ENCODE peak calls at places on chromosomes 2 and 18, in nine cellular contexts. One of them, this sample, is unnamed.

GRCh38 chr2:212237350-212238095 is 301.1 kb downstream of the ERBB4 start:
- DNase-seq in nephron progenitor cell: peak
- DNase-seq in AG04450: no peak
- DNase-seq in DMS153: no peak
- DNase-seq in activated CD8-positive, alpha-beta T cell treated with anti-CD3 and anti-CD28 coated beads, Interleukin-2, amount 10 ng/mL, durations not matched to agents 7 days and 5 days: no peak
- DNase-seq in uterus: no peak
- DNase-seq in NCI-H460: no peak
- DNase-seq in iris pigment epithelial cell: no peak
- DNase-seq in HEK293T: no peak
- DNase-seq in this sample: no peak

GRCh38 chr18:41206341-41206740 is 748.7 kb upstream of the PIK3C3 start:
- DNase-seq in NCI-H460: no peak
- DNase-seq in iris pigment epithelial cell: no peak
- DNase-seq in DMS153: no peak
- DNase-seq in AG04450: no peak
- DNase-seq in HEK293T: no peak
- DNase-seq in nephron progenitor cell: no peak
- DNase-seq in activated CD8-positive, alpha-beta T cell treated with anti-CD3 and anti-CD28 coated beads, Interleukin-2, amount 10 ng/mL, durations not matched to agents 7 days and 5 days: no peak
- DNase-seq in uterus: no peak
- DNase-seq in this sample: no peak

GRCh38 chr2:174704061-174704460 is 60.2 kb downstream of the CHRNA1 start:
- DNase-seq in activated CD8-positive, alpha-beta T cell treated with anti-CD3 and anti-CD28 coated beads, Interleukin-2, amount 10 ng/mL, durations not matched to agents 7 days and 5 days: no peak
- DNase-seq in uterus: no peak
- DNase-seq in HEK293T: no peak
- DNase-seq in nephron progenitor cell: no peak
- DNase-seq in DMS153: no peak
- DNase-seq in iris pigment epithelial cell: no peak
- DNase-seq in AG04450: no peak
- DNase-seq in NCI-H460: no peak
- DNase-seq in this sample: no peak

GRCh38 chr18:59420244-59420643 is 61.2 kb upstream of the LMAN1 start:
- DNase-seq in uterus: no peak
- DNase-seq in NCI-H460: no peak
- DNase-seq in HEK293T: no peak
- DNase-seq in activated CD8-positive, alpha-beta T cell treated with anti-CD3 and anti-CD28 coated beads, Interleukin-2, amount 10 ng/mL, durations not matched to agents 7 days and 5 days: no peak
- DNase-seq in DMS153: no peak
- DNase-seq in AG04450: no peak
- DNase-seq in iris pigment epithelial cell: no peak
- DNase-seq in nephron progenitor cell: no peak
- DNase-seq in this sample: no peak

GRCh38 chr2:43123486-43123885 is 102.9 kb downstream of the ZFP36L2 start:
- DNase-seq in NCI-H460: no peak
- DNase-seq in AG04450: no peak
- DNase-seq in HEK293T: no peak
- DNase-seq in DMS153: no peak
- DNase-seq in nephron progenitor cell: no peak
- DNase-seq in activated CD8-positive, alpha-beta T cell treated with anti-CD3 and anti-CD28 coated beads, Interleukin-2, amount 10 ng/mL, durations not matched to agents 7 days and 5 days: no peak
- DNase-seq in uterus: no peak
- DNase-seq in iris pigment epithelial cell: no peak
- DNase-seq in this sample: no peak

GRCh38 chr2:46634905-46635304 is 155.5 kb downstream of the TMEM247 start:
- DNase-seq in HEK293T: no peak
- DNase-seq in nephron progenitor cell: no peak
- DNase-seq in activated CD8-positive, alpha-beta T cell treated with anti-CD3 and anti-CD28 coated beads, Interleukin-2, amount 10 ng/mL, durations not matched to agents 7 days and 5 days: no peak
- DNase-seq in DMS153: no peak
- DNase-seq in uterus: no peak
- DNase-seq in NCI-H460: no peak
- DNase-seq in AG04450: no peak
- DNase-seq in iris pigment epithelial cell: no peak
- DNase-seq in this sample: no peak

GRCh38 chr2:12177052-12177994 is 430.9 kb downstream of the LPIN1 start:
- DNase-seq in HEK293T: peak
- DNase-seq in AG04450: no peak
- DNase-seq in nephron progenitor cell: no peak
- DNase-seq in NCI-H460: no peak
- DNase-seq in iris pigment epithelial cell: peak
- DNase-seq in uterus: peak
- DNase-seq in DMS153: peak
- DNase-seq in activated CD8-positive, alpha-beta T cell treated with anti-CD3 and anti-CD28 coated beads, Interleukin-2, amount 10 ng/mL, durations not matched to agents 7 days and 5 days: peak
- DNase-seq in this sample: peak

GRCh38 chr2:85371045-85371444 is 16.5 kb downstream of the ELMOD3 start:
- DNase-seq in nephron progenitor cell: no peak
- DNase-seq in DMS153: no peak
- DNase-seq in iris pigment epithelial cell: no peak
- DNase-seq in HEK293T: no peak
- DNase-seq in AG04450: no peak
- DNase-seq in uterus: no peak
- DNase-seq in NCI-H460: no peak
- DNase-seq in activated CD8-positive, alpha-beta T cell treated with anti-CD3 and anti-CD28 coated beads, Interleukin-2, amount 10 ng/mL, durations not matched to agents 7 days and 5 days: no peak
- DNase-seq in this sample: no peak

GRCh38 chr2:131724019-131724418 is 196.3 kb downstream of the CCDC74A start:
- DNase-seq in DMS153: no peak
- DNase-seq in iris pigment epithelial cell: no peak
- DNase-seq in NCI-H460: no peak
- DNase-seq in AG04450: no peak
- DNase-seq in HEK293T: no peak
- DNase-seq in uterus: no peak
- DNase-seq in nephron progenitor cell: no peak
- DNase-seq in activated CD8-positive, alpha-beta T cell treated with anti-CD3 and anti-CD28 coated beads, Interleukin-2, amount 10 ng/mL, durations not matched to agents 7 days and 5 days: no peak
- DNase-seq in this sample: no peak

GRCh38 chr18:35189510-35189909 is 51.3 kb upstream of the ZNF397 start:
- DNase-seq in nephron progenitor cell: no peak
- DNase-seq in activated CD8-positive, alpha-beta T cell treated with anti-CD3 and anti-CD28 coated beads, Interleukin-2, amount 10 ng/mL, durations not matched to agents 7 days and 5 days: no peak
- DNase-seq in AG04450: no peak
- DNase-seq in DMS153: no peak
- DNase-seq in uterus: no peak
- DNase-seq in HEK293T: no peak
- DNase-seq in NCI-H460: no peak
- DNase-seq in iris pigment epithelial cell: no peak
- DNase-seq in this sample: no peak

GRCh38 chr2:10513201-10513600 is 65.1 kb upstream of the ODC1 start:
- DNase-seq in NCI-H460: no peak
- DNase-seq in uterus: no peak
- DNase-seq in DMS153: no peak
- DNase-seq in HEK293T: no peak
- DNase-seq in AG04450: no peak
- DNase-seq in nephron progenitor cell: no peak
- DNase-seq in activated CD8-positive, alpha-beta T cell treated with anti-CD3 and anti-CD28 coated beads, Interleukin-2, amount 10 ng/mL, durations not matched to agents 7 days and 5 days: no peak
- DNase-seq in iris pigment epithelial cell: no peak
- DNase-seq in this sample: no peak

GRCh38 chr2:165067958-165068612 is 112.8 kb upstream of the SLC38A11 start:
- DNase-seq in HEK293T: peak
- DNase-seq in AG04450: peak
- DNase-seq in uterus: no peak
- DNase-seq in NCI-H460: peak
- DNase-seq in nephron progenitor cell: peak
- DNase-seq in activated CD8-positive, alpha-beta T cell treated with anti-CD3 and anti-CD28 coated beads, Interleukin-2, amount 10 ng/mL, durations not matched to agents 7 days and 5 days: no peak
- DNase-seq in iris pigment epithelial cell: peak
- DNase-seq in DMS153: peak
- DNase-seq in this sample: peak

GRCh38 chr2:164510895-164511294 is 110.4 kb downstream of the GRB14 start:
- DNase-seq in HEK293T: no peak
- DNase-seq in nephron progenitor cell: no peak
- DNase-seq in AG04450: no peak
- DNase-seq in iris pigment epithelial cell: no peak
- DNase-seq in DMS153: no peak
- DNase-seq in uterus: no peak
- DNase-seq in activated CD8-positive, alpha-beta T cell treated with anti-CD3 and anti-CD28 coated beads, Interleukin-2, amount 10 ng/mL, durations not matched to agents 7 days and 5 days: no peak
- DNase-seq in NCI-H460: no peak
- DNase-seq in this sample: no peak

GRCh38 chr2:70613510-70613909 is 59.9 kb upstream of the TGFA start:
- DNase-seq in DMS153: no peak
- DNase-seq in activated CD8-positive, alpha-beta T cell treated with anti-CD3 and anti-CD28 coated beads, Interleukin-2, amount 10 ng/mL, durations not matched to agents 7 days and 5 days: no peak
- DNase-seq in NCI-H460: no peak
- DNase-seq in AG04450: no peak
- DNase-seq in uterus: no peak
- DNase-seq in HEK293T: no peak
- DNase-seq in iris pigment epithelial cell: no peak
- DNase-seq in nephron progenitor cell: no peak
- DNase-seq in this sample: no peak

GRCh38 chr2:9405636-9406035 is 17.7 kb downstream of the ITGB1BP1 start:
- DNase-seq in nephron progenitor cell: no peak
- DNase-seq in AG04450: no peak
- DNase-seq in activated CD8-positive, alpha-beta T cell treated with anti-CD3 and anti-CD28 coated beads, Interleukin-2, amount 10 ng/mL, durations not matched to agents 7 days and 5 days: no peak
- DNase-seq in NCI-H460: no peak
- DNase-seq in DMS153: no peak
- DNase-seq in iris pigment epithelial cell: peak
- DNase-seq in HEK293T: no peak
- DNase-seq in uterus: no peak
- DNase-seq in this sample: no peak

GRCh38 chr2:20182241-20182931 is 42.5 kb downstream of the SDC1 start:
- DNase-seq in iris pigment epithelial cell: peak
- DNase-seq in nephron progenitor cell: no peak
- DNase-seq in NCI-H460: no peak
- DNase-seq in activated CD8-positive, alpha-beta T cell treated with anti-CD3 and anti-CD28 coated beads, Interleukin-2, amount 10 ng/mL, durations not matched to agents 7 days and 5 days: no peak
- DNase-seq in HEK293T: no peak
- DNase-seq in uterus: no peak
- DNase-seq in DMS153: no peak
- DNase-seq in AG04450: no peak
- DNase-seq in this sample: peak

GRCh38 chr2:96802281-96802595 is 13.8 kb upstream of the CNNM3 start:
- DNase-seq in nephron progenitor cell: no peak
- DNase-seq in iris pigment epithelial cell: no peak
- DNase-seq in DMS153: no peak
- DNase-seq in AG04450: no peak
- DNase-seq in NCI-H460: no peak
- DNase-seq in uterus: no peak
- DNase-seq in HEK293T: no peak
- DNase-seq in activated CD8-positive, alpha-beta T cell treated with anti-CD3 and anti-CD28 coated beads, Interleukin-2, amount 10 ng/mL, durations not matched to agents 7 days and 5 days: no peak
- DNase-seq in this sample: no peak

GRCh38 chr2:109375656-109376055 is 238.1 kb downstream of the SEPTIN10 start:
- DNase-seq in uterus: peak
- DNase-seq in nephron progenitor cell: no peak
- DNase-seq in AG04450: no peak
- DNase-seq in NCI-H460: no peak
- DNase-seq in activated CD8-positive, alpha-beta T cell treated with anti-CD3 and anti-CD28 coated beads, Interleukin-2, amount 10 ng/mL, durations not matched to agents 7 days and 5 days: no peak
- DNase-seq in HEK293T: no peak
- DNase-seq in DMS153: no peak
- DNase-seq in iris pigment epithelial cell: no peak
- DNase-seq in this sample: no peak

GRCh38 chr18:75076286-75076685 is 132.7 kb downstream of the PTGR3 start:
- DNase-seq in HEK293T: no peak
- DNase-seq in activated CD8-positive, alpha-beta T cell treated with anti-CD3 and anti-CD28 coated beads, Interleukin-2, amount 10 ng/mL, durations not matched to agents 7 days and 5 days: no peak
- DNase-seq in NCI-H460: no peak
- DNase-seq in AG04450: no peak
- DNase-seq in DMS153: no peak
- DNase-seq in uterus: no peak
- DNase-seq in nephron progenitor cell: no peak
- DNase-seq in iris pigment epithelial cell: no peak
- DNase-seq in this sample: no peak

This sample was measured in Caco-2.